ENCODE peak calls at places on chromosomes 11 and 22, in five cellular contexts. K is H1, O is HCT116, U is HepG2, Z is K562. R is an unnamed sample.

GRCh38 chr22:21755855-21756284 is 20.3 kb upstream of the YPEL1 start:
- DNase-seq in U (peak), K (no peak), O (no peak), Z (peak), R (peak)

GRCh38 chr11:114090225-114090624 is 30.7 kb downstream of the ZBTB16 start:
- DNase-seq in U (no peak), Z (no peak), K (no peak), O (no peak), R (no peak)

GRCh38 chr11:17810736-17811135 is 76.2 kb downstream of the KCNC1 start:
- DNase-seq in U (no peak), O (no peak), Z (no peak), K (no peak), R (peak)

GRCh38 chr11:113806403-113806802 is 26.8 kb downstream of the CLDN25 start:
- DNase-seq in Z (peak), K (peak), U (peak), O (peak), R (peak)

GRCh38 chr11:120510406-120511115 is 987 bp upstream of the GRIK4 start:
- DNase-seq in K (no peak), O (no peak), U (no peak), Z (no peak), R (no peak)

GRCh38 chr22:45604239-45604711 is 67.4 kb upstream of the ATXN10 start:
- DNase-seq in O (no peak), Z (no peak), K (no peak), U (no peak), R (no peak)

GRCh38 chr22:46830001-46830715 is 67.7 kb downstream of the TBC1D22A start:
- DNase-seq in Z (no peak), O (no peak), K (peak), U (no peak), R (peak)

GRCh38 chr11:67006029-67006884 is 16.7 kb upstream of the SYT12 start:
- DNase-seq in Z (peak), U (peak), K (peak), O (peak), R (no peak)

GRCh38 chr22:23270212-23270733 is 90.0 kb downstream of the BCR start:
- DNase-seq in O (no peak), U (no peak), K (no peak), Z (no peak), R (no peak)

GRCh38 chr22:24947383-24947782 is 889 bp upstream of the LHFPL7 start:
- DNase-seq in O (no peak), Z (no peak), K (no peak), U (no peak), R (no peak)

GRCh38 chr22:27561301-27561820 is 240.2 kb downstream of the MN1 start:
- DNase-seq in Z (no peak), O (no peak), K (no peak), U (no peak), R (no peak)

GRCh38 chr22:43894122-43894521 is 2.3 kb upstream of the PNPLA5 start:
- DNase-seq in U (no peak), O (no peak), K (no peak), Z (no peak), R (no peak)

GRCh38 chr11:23413057-23413456 is 552.8 kb upstream of the CCDC179 start:
- DNase-seq in O (no peak), K (no peak), Z (no peak), U (no peak), R (peak)

GRCh38 chr11:2466069-2466801 is 21.4 kb downstream of the KCNQ1 start:
- DNase-seq in U (no peak), K (no peak), Z (no peak), O (no peak), R (no peak)

GRCh38 chr11:131817701-131818188 is 447.3 kb downstream of the NTM start:
- DNase-seq in O (no peak), U (no peak), Z (no peak), K (no peak), R (no peak)

GRCh38 chr11:116702772-116703360 is 69.9 kb downstream of the BUD13 start:
- DNase-seq in U (no peak), K (no peak), O (no peak), Z (no peak), R (no peak)

GRCh38 chr11:85685820-85686459 is at the start of gene CCDC89:
- DNase-seq in O (no peak), Z (no peak), K (no peak), U (peak), R (no peak)

GRCh38 chr11:85665756-85666155 is 827 bp upstream of the CREBZF start:
- DNase-seq in K (no peak), O (no peak), U (no peak), Z (no peak), R (no peak)

GRCh38 chr11:10520562-10520961 is 20.4 kb downstream of the RNF141 start:
- DNase-seq in U (no peak), Z (no peak), K (no peak), O (no peak), R (no peak)
- H3K4me3 ChIP-seq in U (no peak), Z (no peak), K (no peak), O (no peak), R (no peak)

GRCh38 chr11:506950-507726 is at the start of gene RNH1:
- DNase-seq in Z (peak), K (peak), O (peak), U (peak), R (peak)
- TF ChIP-seq POLR2A in Z (peak), K (peak), O (peak), U (peak), R (peak)

GRCh38 chr11:64292458-64293254 is 1.6 kb downstream of the KCNK4 start:
- DNase-seq in O (no peak), K (peak), Z (no peak), U (no peak), R (no peak)

GRCh38 chr11:64289011-64289564 is 2.0 kb upstream of the KCNK4 start:
- DNase-seq in U (no peak), K (no peak), O (no peak), Z (no peak), R (no peak)

GRCh38 chr11:64290352-64290751 is 750 bp upstream of the KCNK4 start:
- DNase-seq in Z (no peak), K (no peak), U (no peak), O (no peak), R (no peak)

GRCh38 chr11:64291746-64292457 is 800 bp downstream of the KCNK4 start:
- DNase-seq in K (no peak), Z (no peak), U (no peak), O (no peak), R (no peak)

DNA sequence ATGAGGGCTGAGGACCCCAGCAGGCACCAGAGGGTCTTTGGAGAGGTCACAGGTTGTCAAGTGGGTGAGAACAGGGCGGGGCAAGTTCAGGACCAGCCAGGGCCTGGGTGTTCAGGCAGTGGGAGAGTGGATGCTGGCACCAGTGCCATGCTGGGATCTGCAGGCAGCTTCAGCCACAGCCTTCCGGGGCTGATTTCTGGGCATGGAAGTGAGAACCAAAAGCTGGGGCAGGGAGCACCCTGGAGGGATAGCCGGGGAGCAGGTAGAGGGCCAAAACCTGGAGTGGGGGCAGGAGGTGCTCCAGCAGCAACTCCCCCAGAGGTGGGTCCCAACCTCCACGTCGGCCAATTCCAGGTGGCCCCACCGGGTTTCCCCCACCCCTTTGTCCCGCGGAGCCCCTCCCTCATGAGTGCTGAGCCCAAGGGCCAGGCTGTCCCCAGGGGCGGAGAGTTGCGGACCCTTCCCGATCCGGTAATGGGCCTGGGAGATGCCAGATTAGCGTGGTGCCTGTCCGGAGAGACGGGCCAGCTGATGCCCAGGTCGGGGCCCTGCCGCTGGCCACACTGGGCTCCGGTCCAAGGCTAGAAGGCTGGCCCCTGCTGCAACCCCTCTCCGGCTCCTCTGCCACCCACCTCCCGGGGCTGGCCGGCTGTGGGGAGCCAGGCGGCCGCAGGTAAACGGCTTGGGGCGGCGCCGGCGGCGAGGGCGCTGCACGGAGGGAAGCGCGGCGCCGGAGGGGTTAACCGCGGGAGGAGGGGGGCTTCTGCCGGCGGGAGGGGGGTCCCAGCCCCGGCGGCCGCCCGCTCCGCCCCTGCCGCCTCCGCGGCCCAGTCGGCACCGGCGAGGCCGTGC is at the start of gene KCNK4:
- DNase-seq in O (no peak), Z (no peak), U (no peak), K (peak), R (no peak)
- TF ChIP-seq EZH2 in O (no peak), Z (no peak), U (no peak), K (peak), R (no peak)

GRCh38 chr11:65436412-65437032 is 13.9 kb downstream of the NEAT1 start:
- DNase-seq in U (no peak), Z (no peak), O (no peak), K (no peak), R (peak)
- H3K4me3 ChIP-seq in U (no peak), Z (no peak), O (no peak), K (no peak), R (no peak)